ENCODE peak calls at places on chromosomes 16 and 17, in seven cellular contexts. Y is KBM-7; D is HT-29; E is H54; K is C1 segment of cervical spinal cord; Q is IMR-90; H is activated CD4-positive, alpha-beta T cell treated with anti-CD3 and anti-CD28 coated beads, Interleukin-2, amount 10 ng/mL, durations not matched to agents 7 days and 5 days. Z is an unnamed sample.

GRCh38 chr17:48625502-48626201 is 506 bp downstream of the HOXB9 start:
- DNase-seq in E (no peak), D (no peak), Q (no peak), H (peak), Y (peak), K (no peak), Z (peak)

GRCh38 chr16:69741519-69741918 is 13.2 kb downstream of the NOB1 start:
- DNase-seq in K (no peak), E (peak), H (no peak), D (no peak), Y (no peak), Q (peak), Z (peak)

GRCh38 chr16:25372716-25373115 is 115.1 kb upstream of the ZKSCAN2 start:
- DNase-seq in Y (no peak), Q (no peak), E (no peak), K (no peak), D (no peak), H (no peak), Z (no peak)

GRCh38 chr17:63991611-63992010 is 6.5 kb upstream of the PRR29 start:
- DNase-seq in H (no peak), D (no peak), E (no peak), Y (no peak), K (no peak), Q (no peak), Z (no peak)

GRCh38 chr17:4074831-4075495 is 67.9 kb downstream of the ZZEF1 start:
- DNase-seq in H (peak), D (peak), Y (peak), E (peak), Q (peak), K (no peak), Z (peak)

GRCh38 chr16:3095869-3096268 is 3.2 kb downstream of the ZSCAN10 start:
- DNase-seq in H (peak), Q (no peak), E (no peak), D (no peak), K (no peak), Y (peak), Z (no peak)

GRCh38 chr16:4467916-4468315 is 6.5 kb downstream of the NMRAL1 start:
- DNase-seq in D (no peak), Q (no peak), H (no peak), K (no peak), Y (no peak), E (no peak), Z (no peak)

GRCh38 chr17:78993241-78993956 is 13.7 kb upstream of the LGALS3BP start:
- DNase-seq in E (no peak), K (no peak), H (peak), D (peak), Y (peak), Q (peak), Z (peak)

GRCh38 chr16:62738631-62739030 is 702.4 kb upstream of the CDH8 start:
- DNase-seq in Q (no peak), H (no peak), Y (no peak), D (no peak), E (no peak), K (peak), Z (no peak)

GRCh38 chr17:17351901-17352781 is 49.0 kb downstream of the NT5M start:
- DNase-seq in D (peak), E (peak), H (no peak), K (peak), Q (peak), Y (no peak), Z (peak)

GRCh38 chr17:61491981-61492380 is 39.8 kb downstream of the TBX4 start:
- DNase-seq in Y (no peak), Q (no peak), E (no peak), K (no peak), H (no peak), D (no peak), Z (no peak)

GRCh38 chr17:61410555-61411089 is 11.0 kb downstream of the TBX2 start:
- DNase-seq in Y (no peak), Q (peak), D (no peak), E (peak), H (peak), K (peak), Z (peak)

GRCh38 chr16:67151431-67152097 is 766 bp upstream of the B3GNT9 start:
- DNase-seq in E (no peak), D (no peak), K (no peak), Q (no peak), H (no peak), Y (no peak), Z (peak)

GRCh38 chr17:8940866-8941471 is 24.5 kb downstream of the PIK3R5 start:
- DNase-seq in H (peak), K (no peak), D (no peak), Y (no peak), Q (no peak), E (no peak), Z (no peak)

GRCh38 chr16:983044-984030 is 1.8 kb downstream of the SOX8 start:
- DNase-seq in E (no peak), D (no peak), K (peak), Y (no peak), Q (no peak), H (no peak), Z (no peak)

GRCh38 chr17:9890124-9890523 is 14.9 kb downstream of the RCVRN start:
- DNase-seq in D (peak), Q (no peak), K (no peak), H (no peak), E (peak), Y (peak), Z (no peak)

GRCh38 chr17:2111691-2112090 is 56.8 kb downstream of the HIC1 start:
- DNase-seq in H (no peak), K (no peak), Y (no peak), D (peak), E (no peak), Q (peak), Z (peak)

GRCh38 chr17:1110844-1111598 is 68.8 kb downstream of the ABR start:
- DNase-seq in H (no peak), Q (peak), Y (peak), E (peak), D (peak), K (peak), Z (peak)

GRCh38 chr16:60110531-60110930 is 1376.4 kb upstream of the GOT2 start:
- DNase-seq in H (no peak), E (no peak), D (no peak), K (no peak), Y (no peak), Q (no peak), Z (no peak)

GRCh38 chr17:2689411-2690164 is 22.0 kb downstream of the CLUH start:
- DNase-seq in H (peak), Q (no peak), E (no peak), K (no peak), Y (no peak), D (no peak), Z (no peak)

GRCh38 chr17:41101586-41102259 is at the start of gene KRTAP4-16:
- DNase-seq in Q (no peak), K (no peak), E (no peak), H (no peak), D (no peak), Y (no peak), Z (no peak)

GRCh38 chr17:8046929-8047768 is 8.3 kb downstream of the ALOX15B start:
- DNase-seq in E (no peak), Y (no peak), D (no peak), H (no peak), K (no peak), Q (no peak), Z (no peak)

GRCh38 chr16:88856122-88856827 is 472 bp downstream of the GALNS start:
- DNase-seq in D (no peak), H (peak), Y (no peak), K (no peak), E (no peak), Q (no peak), Z (no peak)

GRCh38 chr16:28863929-28864886 is 565 bp downstream of the SH2B1 start:
- DNase-seq in Y (peak), Q (peak), H (peak), K (peak), D (no peak), E (no peak), Z (peak)

GRCh38 chr17:63035695-63036094 is 69.7 kb downstream of the TANC2 start:
- DNase-seq in H (no peak), K (no peak), Y (no peak), Q (no peak), D (no peak), E (no peak), Z (no peak)

GRCh38 chr17:62754696-62755095 is 53.4 kb downstream of the MARCHF10 start:
- DNase-seq in Y (no peak), H (no peak), D (no peak), E (no peak), K (no peak), Q (no peak), Z (no peak)

GRCh38 chr17:74644419-74644818 is 20.9 kb upstream of the CD300E start:
- DNase-seq in H (no peak), E (no peak), K (no peak), Y (no peak), D (no peak), Q (no peak), Z (no peak)

GRCh38 chr17:44766409-44767038 is 7.7 kb downstream of the ADAM11 start:
- DNase-seq in Y (no peak), H (no peak), K (peak), Q (no peak), E (no peak), D (no peak), Z (no peak)

GRCh38 chr16:72029567-72030271 is 21.2 kb downstream of the DHODH start:
- DNase-seq in D (no peak), H (no peak), Y (no peak), K (no peak), E (no peak), Q (no peak), Z (no peak)

GRCh38 chr16:20898938-20899502 is 1.1 kb downstream of the DCUN1D3 start:
- DNase-seq in H (no peak), Q (peak), D (no peak), E (no peak), K (no peak), Y (no peak), Z (peak)

GRCh38 chr17:55607736-55608341 is 96.6 kb upstream of the SMIM36 start:
- DNase-seq in H (no peak), Y (no peak), D (peak), K (no peak), Q (peak), E (no peak), Z (peak)

GRCh38 chr16:2804728-2805127 is 6.5 kb downstream of the PRSS41 start:
- DNase-seq in Q (no peak), K (no peak), D (no peak), Y (no peak), H (no peak), E (no peak), Z (no peak)

GRCh38 chr16:22665048-22665797 is 148.7 kb upstream of the HS3ST2 start:
- DNase-seq in K (no peak), D (no peak), Y (no peak), H (no peak), E (no peak), Q (no peak), Z (no peak)

GRCh38 chr17:45221081-45221996 is at the start of gene FMNL1:
- DNase-seq in K (no peak), Q (no peak), D (no peak), E (peak), H (peak), Y (peak), Z (no peak)

GRCh38 chr16:72428611-72429376 is 256.8 kb upstream of the PMFBP1 start:
- DNase-seq in E (no peak), H (no peak), D (no peak), Y (no peak), Q (no peak), K (peak), Z (no peak)

GRCh38 chr16:16137110-16137509 is 86.2 kb downstream of the ABCC6 start:
- DNase-seq in Y (no peak), H (no peak), D (peak), E (no peak), Q (no peak), K (no peak), Z (no peak)